ENCODE peak calls at places on chromosome 16, in six cellular contexts. N, U, F, E, C and T are unnamed samples.

GRCh38 chr16:19102187-19102872 is 11.4 kb upstream of the ITPRIPL2 start:
- DNase-seq in F (no peak), C (no peak), N (no peak), U (no peak), E (peak), T (no peak)

GRCh38 chr16:4729876-4730275 is 4.2 kb downstream of the ANKS3 start:
- DNase-seq in C (no peak), F (no peak), E (no peak), N (no peak), U (no peak), T (no peak)

GRCh38 chr16:48608452-48608851 is 1.5 kb downstream of the N4BP1 start:
- DNase-seq in F (no peak), E (peak), N (peak), U (no peak), C (no peak), T (peak)

GRCh38 chr16:71287903-71288302 is 1.3 kb downstream of the CMTR2 start:
- DNase-seq in U (no peak), C (peak), N (no peak), E (peak), F (no peak), T (no peak)

GRCh38 chr16:2196162-2196980 is at the start of gene CASKIN1:
- DNase-seq in C (peak), F (peak), U (no peak), N (no peak), E (peak), T (peak)

GRCh38 chr16:86761117-86761971 is 183.0 kb downstream of the FOXL1 start:
- DNase-seq in F (peak), E (peak), U (peak), C (peak), N (no peak), T (peak)

GRCh38 chr16:86012221-86012620 is 113.3 kb downstream of the IRF8 start:
- DNase-seq in C (no peak), F (no peak), U (no peak), E (no peak), N (no peak), T (no peak)

GRCh38 chr16:85444879-85445778 is 168.0 kb upstream of the GSE1 start:
- DNase-seq in E (no peak), F (peak), N (no peak), C (no peak), U (no peak), T (no peak)

GRCh38 chr16:50635505-50636392 is 45.4 kb downstream of the SNX20 start:
- DNase-seq in U (no peak), E (no peak), F (peak), N (no peak), C (no peak), T (no peak)